ENCODE peak calls at places on chromosomes 16 and 17, in ten cellular contexts. C, E, D, P, M, L, Y, W, Z and Q are unnamed samples.

GRCh38 chr16:82016268-82016667 is 5.0 kb upstream of the SDR42E1 start:
- DNase-seq in M (no peak), C (peak; percentile 32), P (peak; percentile 49), W (no peak), Y (no peak), E (no peak), Z (no peak), L (no peak), D (no peak), Q (no peak)

GRCh38 chr17:28416703-28417311 is 10.8 kb upstream of the SLC46A1 start:
- DNase-seq in C (no peak), Z (peak; percentile 29), W (peak; percentile 52), D (peak; percentile 42), P (no peak), Y (peak; percentile 67), M (peak; percentile 72), E (no peak), L (peak; percentile 79), Q (peak; percentile 67)

GRCh38 chr17:42459983-42460300 is 1.3 kb downstream of the ATP6V0A1 start:
- DNase-seq in L (peak; percentile 31), Z (no peak), Y (peak; percentile 69), C (no peak), E (no peak), M (no peak), D (peak; percentile 38), W (no peak), P (no peak), Q (no peak)

GRCh38 chr16:86651013-86651627 is 72.8 kb downstream of the FOXL1 start:
- DNase-seq in C (no peak), Z (no peak), M (no peak), E (no peak), D (no peak), L (no peak), P (no peak), W (no peak), Y (no peak), Q (no peak)

GRCh38 chr17:80732268-80732667 is 187.6 kb downstream of the RPTOR start:
- DNase-seq in Z (no peak), E (no peak), W (no peak), D (no peak), M (no peak), P (no peak), Y (no peak), C (no peak), L (no peak), Q (no peak)

GRCh38 chr16:84806256-84806889 is 13.4 kb upstream of the CRISPLD2 start:
- DNase-seq in L (no peak), E (no peak), Y (no peak), D (no peak), M (peak; percentile 15), C (no peak), W (no peak), P (peak; percentile 59), Z (peak; percentile 75), Q (peak; percentile 35)

GRCh38 chr16:89318871-89319627 is 101.5 kb downstream of the ZNF778 start:
- DNase-seq in W (no peak), C (no peak), D (no peak), M (no peak), Y (no peak), Z (no peak), P (no peak), L (no peak), E (no peak), Q (no peak)

GRCh38 chr16:59859606-59860402 is 1125.7 kb upstream of the GOT2 start:
- DNase-seq in M (no peak), E (no peak), D (no peak), L (no peak), Z (no peak), C (no peak), P (no peak), Y (no peak), W (no peak), Q (no peak)

GRCh38 chr17:71180801-71181385 is 939.9 kb upstream of the SOX9 start:
- DNase-seq in Z (no peak), L (peak; percentile 13), W (no peak), M (peak; percentile 92), D (no peak), C (no peak), E (no peak), P (peak; percentile 13), Y (no peak), Q (no peak)

GRCh38 chr16:14378684-14379467 is 251.2 kb downstream of the PARN start:
- DNase-seq in D (no peak), C (no peak), E (no peak), Z (no peak), P (no peak), W (no peak), M (no peak), Y (no peak), L (no peak), Q (no peak)

GRCh38 chr17:43760254-43760852 is 1.8 kb upstream of the SOST start:
- DNase-seq in P (peak; percentile 83), L (peak; percentile 92), C (peak; percentile 94), W (peak; percentile 94), Y (peak; percentile 80), D (peak; percentile 81), Z (peak; percentile 49), M (peak; percentile 82), E (peak; percentile 84), Q (peak; percentile 96)

GRCh38 chr17:48586355-48586924 is 3.6 kb downstream of the HOXB3 start:
- DNase-seq in W (peak; percentile 53), D (no peak), P (no peak), C (no peak), E (no peak), M (no peak), Z (no peak), Y (peak; percentile 28), L (no peak), Q (no peak)

GRCh38 chr17:48036693-48037035 is 933 bp downstream of the COPZ2 start:
- DNase-seq in L (no peak), P (no peak), M (no peak), C (no peak), Z (no peak), E (no peak), W (no peak), Y (no peak), D (no peak), Q (no peak)

GRCh38 chr16:68370921-68371651 is 60.3 kb downstream of the PRMT7 start:
- DNase-seq in E (no peak), D (no peak), M (peak; percentile 88), W (no peak), P (no peak), Z (no peak), Y (peak; percentile 46), C (no peak), L (no peak), Q (no peak)

GRCh38 chr17:82782657-82783207 is 30.9 kb downstream of the TBCD start:
- DNase-seq in M (no peak), L (no peak), E (no peak), D (no peak), Y (no peak), P (no peak), C (no peak), Z (peak; percentile 42), W (no peak), Q (no peak)

GRCh38 chr16:71242601-71243000 is 12.1 kb upstream of the HYDIN start:
- DNase-seq in L (no peak), E (no peak), W (no peak), C (no peak), D (no peak), M (no peak), Z (no peak), Y (no peak), P (no peak), Q (no peak)

GRCh38 chr16:86200722-86201121 is 301.8 kb downstream of the IRF8 start:
- DNase-seq in Y (no peak), P (no peak), Z (no peak), D (no peak), E (no peak), M (no peak), W (no peak), C (no peak), L (no peak), Q (no peak)

GRCh38 chr17:6286239-6286638 is 148.7 kb downstream of the AIPL1 start:
- DNase-seq in W (no peak), Z (no peak), D (no peak), E (no peak), P (no peak), Y (no peak), M (no peak), L (peak; percentile 26), C (no peak), Q (no peak)

GRCh38 chr17:68709995-68710780 is 109.0 kb upstream of the FAM20A start:
- DNase-seq in M (no peak), Y (no peak), D (no peak), C (no peak), E (no peak), P (peak; percentile 67), Z (no peak), L (no peak), W (no peak), Q (no peak)

GRCh38 chr17:42623732-42624596 is 14.5 kb downstream of the TUBG1 start:
- DNase-seq in D (no peak), Z (no peak), Y (peak; percentile 27), E (no peak), P (no peak), W (no peak), L (no peak), C (no peak), M (peak; percentile 77), Q (no peak)

GRCh38 chr17:66341462-66341861 is 39.0 kb downstream of the PRKCA start:
- DNase-seq in D (no peak), W (no peak), L (no peak), P (no peak), Z (no peak), C (no peak), Y (no peak), E (no peak), M (no peak), Q (no peak)

GRCh38 chr16:345686-346231 is 6.8 kb downstream of the AXIN1 start:
- DNase-seq in C (no peak), M (no peak), D (no peak), P (no peak), E (no peak), Z (no peak), L (no peak), W (no peak), Y (no peak), Q (no peak)